ENCODE peak calls at places on chromosomes 7 and 10, in nine cellular contexts. K, A, M, O, T, V, G, P and X are unnamed samples.

GRCh38 chr7:35339811-35340210 is 85.9 kb upstream of the TBX20 start:
- DNase-seq in V (no peak), T (no peak), K (no peak), G (no peak), A (no peak), M (no peak), O (no peak), P (no peak), X (no peak)

GRCh38 chr10:99316374-99316773 is 12.8 kb upstream of the CNNM1 start:
- DNase-seq in T (no peak), G (no peak), M (no peak), P (no peak), O (no peak), K (no peak), V (no peak), A (no peak), X (no peak)

GRCh38 chr7:159007308-159008054 is 137.2 kb downstream of the VIPR2 start:
- DNase-seq in T (no peak), G (no peak), O (no peak), M (no peak), P (no peak), K (no peak), A (no peak), V (peak; percentile 41), X (no peak)

GRCh38 chr7:121083790-121084251 is 95.3 kb downstream of the CPED1 start:
- DNase-seq in M (no peak), K (no peak), P (no peak), A (no peak), V (no peak), T (no peak), G (no peak), O (no peak), X (peak; percentile 58)

GRCh38 chr10:46267132-46267985 is 19.4 kb upstream of the ANTXRL start:
- DNase-seq in T (no peak), M (no peak), O (no peak), V (no peak), K (no peak), P (no peak), G (no peak), A (no peak), X (no peak)

GRCh38 chr7:120843121-120843520 is 14.8 kb downstream of the TSPAN12 start:
- DNase-seq in M (no peak), O (no peak), A (no peak), V (no peak), T (no peak), P (no peak), G (no peak), K (no peak), X (no peak)

GRCh38 chr10:97505152-97505551 is 6.4 kb downstream of the UBTD1 start:
- DNase-seq in O (no peak), M (no peak), G (no peak), A (no peak), V (no peak), T (no peak), P (no peak), K (no peak), X (no peak)

GRCh38 chr7:150339369-150339768 is 2.1 kb downstream of the RARRES2 start:
- DNase-seq in G (no peak), P (no peak), T (no peak), O (no peak), A (no peak), M (no peak), V (no peak), K (no peak), X (no peak)

GRCh38 chr7:151624246-151624928 is 104.7 kb upstream of the RHEB start:
- DNase-seq in G (no peak), P (no peak), K (no peak), T (no peak), O (no peak), A (no peak), V (no peak), M (no peak), X (no peak)

GRCh38 chr7:39073432-39073831 is 95.7 kb downstream of the POU6F2 start:
- DNase-seq in M (peak; percentile 39), V (peak; percentile 59), P (no peak), A (no peak), G (no peak), T (no peak), K (no peak), O (peak; percentile 50), X (no peak)

GRCh38 chr10:30538086-30538485 is 91.5 kb downstream of the LYZL2 start:
- DNase-seq in A (no peak), M (no peak), V (no peak), P (no peak), O (no peak), K (no peak), G (no peak), T (no peak), X (no peak)

GRCh38 chr7:151838861-151839381 is 38.0 kb downstream of the PRKAG2 start:
- DNase-seq in O (no peak), G (peak; percentile 17), A (no peak), V (peak; percentile 70), T (peak; percentile 47), K (no peak), M (no peak), P (no peak), X (no peak)

GRCh38 chr7:28858206-28858605 is 99.9 kb downstream of the TRIL start:
- DNase-seq in A (no peak), M (no peak), G (no peak), T (no peak), P (no peak), K (no peak), V (no peak), O (no peak), X (no peak)

GRCh38 chr7:47819054-47819920 is 129.0 kb downstream of the PKD1L1 start:
- DNase-seq in P (peak; percentile 64), G (peak; percentile 19), M (peak; percentile 70), K (peak; percentile 61), V (no peak), T (peak; percentile 54), O (peak; percentile 54), A (peak; percentile 83), X (peak; percentile 67)

GRCh38 chr10:67784584-67784983 is 53.4 kb downstream of the DNAJC12 start:
- DNase-seq in P (no peak), O (no peak), V (no peak), G (no peak), M (no peak), K (no peak), T (no peak), A (no peak), X (no peak)

GRCh38 chr10:6018422-6018821 is 41.1 kb upstream of the IL15RA start:
- DNase-seq in V (no peak), O (no peak), K (no peak), T (peak; percentile 37), M (no peak), A (peak; percentile 61), G (no peak), P (peak; percentile 42), X (no peak)

GRCh38 chr10:6019010-6019782 is 41.9 kb upstream of the IL15RA start:
- DNase-seq in T (no peak), V (no peak), K (no peak), A (no peak), O (no peak), G (no peak), P (no peak), M (no peak), X (no peak)

GRCh38 chr10:6019796-6020195 is 42.4 kb downstream of the IL2RA start:
- DNase-seq in T (no peak), V (no peak), K (no peak), O (no peak), A (no peak), M (no peak), G (no peak), P (no peak), X (no peak)

GRCh38 chr10:6020806-6021205 is 41.4 kb downstream of the IL2RA start:
- DNase-seq in T (no peak), G (no peak), K (no peak), M (no peak), A (no peak), P (no peak), V (no peak), O (no peak), X (peak; percentile 52)

GRCh38 chr10:6017781-6018354 is 40.5 kb upstream of the IL15RA start:
- DNase-seq in M (no peak), T (no peak), O (no peak), A (no peak), K (no peak), P (no peak), V (no peak), G (no peak), X (no peak)
- H3K4me1 ChIP-seq in M (no peaks in the 10 kb centered on the region), T (peaks cover 18% of the 10 kb centered on the region), O (no peaks in the 10 kb centered on the region), A (peaks cover 9% of the 10 kb centered on the region), K (no peaks in the 10 kb centered on the region), P (no peaks in the 10 kb centered on the region), V (no peaks in the 10 kb centered on the region), G (peaks cover 15% of the 10 kb centered on the region), X (peaks cover 7% of the 10 kb centered on the region)

DNA sequence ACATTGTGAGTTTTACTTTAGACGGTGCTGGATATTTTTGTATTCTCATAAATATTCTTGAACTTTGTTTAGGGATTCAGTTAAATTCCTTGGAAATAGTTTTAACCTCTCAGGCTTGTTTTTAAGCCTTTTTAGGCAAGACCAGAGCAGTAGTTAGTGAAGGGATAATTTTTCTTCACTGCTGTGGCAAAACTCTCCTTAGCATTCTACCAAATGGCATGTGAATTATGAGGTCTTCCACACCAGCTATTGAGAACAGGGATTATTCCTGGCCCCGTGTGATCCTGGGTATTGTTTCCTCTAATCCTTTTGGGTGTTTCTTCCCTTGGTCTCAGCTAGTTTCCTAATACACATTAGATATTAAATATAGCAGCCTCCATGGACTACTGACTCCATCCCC is 46.2 kb downstream of the CCDC71L start:
- DNase-seq in M (no peak), K (no peak), V (no peak), G (no peak), O (no peak), P (no peak), A (no peak), T (no peak), X (no peak)
- H3K27ac ChIP-seq in M (no peak overlapping the region), K (no peak overlapping the region), V (no peak overlapping the region), G (no peak overlapping the region), O (no peak overlapping the region), P (no peak overlapping the region), A (no peak overlapping the region), T (no peak overlapping the region), X (peak overlapping the region; percentile 5)

GRCh38 chr10:79113827-79114226 is 45.1 kb downstream of the ZMIZ1 start:
- DNase-seq in T (no peak), V (no peak), O (no peak), M (no peak), P (no peak), G (no peak), K (no peak), A (no peak), X (no peak)
- H3K4me3 ChIP-seq in T (no peak overlapping the region), V (no peak overlapping the region), O (no peak overlapping the region), M (no peak overlapping the region), P (no peak overlapping the region), G (no peak overlapping the region), K (no peak overlapping the region), A (no peak overlapping the region), X (no peak overlapping the region)

GRCh38 chr10:45000764-45001381 is at the start of gene ZNF22:
- DNase-seq in P (peak; percentile 76), A (peak; percentile 70), K (peak; percentile 70), T (peak; percentile 80), M (peak; percentile 80), V (peak; percentile 92), G (peak; percentile 71), O (peak; percentile 53), X (peak; percentile 95)
- H3K4me1 ChIP-seq in P (no peaks in the 10 kb centered on the region), A (peaks cover 19% of the 10 kb centered on the region), K (peaks cover 24% of the 10 kb centered on the region), T (peaks cover 78% of the 10 kb centered on the region), M (peaks cover 17% of the 10 kb centered on the region), V (peaks cover 29% of the 10 kb centered on the region), G (peaks cover 15% of the 10 kb centered on the region), O (peaks cover 5% of the 10 kb centered on the region), X (peaks cover 56% of the 10 kb centered on the region)